ENCODE peak calls at places on chromosome 5, in seven cellular contexts. V is neuronal stem cell, X is IMR-90, F is H9, K is mesendoderm, Y is mesenchymal stem cell, W is trophoblast cell. L is an unnamed sample.

GRCh38 chr5:89878140-89878570 is 531.4 kb downstream of the CETN3 start:
- DNase-seq in V (no peak), X (peak), F (no peak), K (peak), Y (peak), W (peak), L (no peak)

GRCh38 chr5:94228791-94229190 is 389.6 kb downstream of the KIAA0825 start:
- DNase-seq in V (no peak), X (no peak), F (no peak), K (no peak), Y (no peak), W (peak), L (no peak)

GRCh38 chr5:110536120-110537115 is 190.1 kb downstream of the TMEM232 start:
- DNase-seq in V (no peak), X (no peak), F (peak), K (peak), Y (peak), W (no peak), L (peak)

GRCh38 chr5:38112930-38113329 is 145.4 kb upstream of the EGFLAM start:
- DNase-seq in V (no peak), X (no peak), F (no peak), K (no peak), Y (no peak), W (no peak), L (no peak)

GRCh38 chr5:76401801-76402250 is 1.3 kb upstream of the IQGAP2 start:
- DNase-seq in V (no peak), X (no peak), F (no peak), K (peak), Y (no peak), W (no peak), L (no peak)

GRCh38 chr5:75089137-75089536 is 36.8 kb upstream of the GCNT4 start:
- DNase-seq in V (no peak), X (no peak), F (no peak), K (peak), Y (no peak), W (no peak), L (no peak)

GRCh38 chr5:1536298-1537165 is 12.8 kb upstream of the LPCAT1 start:
- DNase-seq in V (no peak), X (peak), F (peak), K (no peak), Y (peak), W (peak), L (no peak)

GRCh38 chr5:170427672-170428236 is 38.6 kb upstream of the KCNMB1 start:
- DNase-seq in V (no peak), X (no peak), F (no peak), K (no peak), Y (peak), W (no peak), L (no peak)

GRCh38 chr5:90307386-90308181 is 102.0 kb downstream of the CETN3 start:
- DNase-seq in V (no peak), X (no peak), F (no peak), K (no peak), Y (no peak), W (no peak), L (no peak)

GRCh38 chr5:122940890-122941289 is 95.5 kb downstream of the SNX24 start:
- DNase-seq in V (no peak), X (no peak), F (no peak), K (no peak), Y (no peak), W (no peak), L (no peak)

GRCh38 chr5:98307811-98308210 is 465.7 kb upstream of the RGMB start:
- DNase-seq in V (no peak), X (peak), F (no peak), K (no peak), Y (peak), W (peak), L (no peak)

GRCh38 chr5:172364773-172365172 is 81.2 kb upstream of the UBTD2 start:
- DNase-seq in V (no peak), X (no peak), F (no peak), K (no peak), Y (no peak), W (no peak), L (no peak)

GRCh38 chr5:10856646-10857332 is 95.8 kb upstream of the DAP start:
- DNase-seq in V (peak), X (peak), F (peak), K (peak), Y (peak), W (peak), L (peak)

GRCh38 chr5:38666668-38667498 is 110.4 kb upstream of the LIFR start:
- DNase-seq in V (no peak), X (peak), F (peak), K (peak), Y (peak), W (peak), L (no peak)

GRCh38 chr5:84478603-84479002 is 93.9 kb upstream of the EDIL3 start:
- DNase-seq in V (no peak), X (peak), F (no peak), K (no peak), Y (no peak), W (no peak), L (no peak)

GRCh38 chr5:66744040-66744439 is 147.8 kb downstream of the MAST4 start:
- DNase-seq in V (no peak), X (peak), F (no peak), K (peak), Y (peak), W (peak), L (no peak)

GRCh38 chr5:88394531-88395185 is 126.0 kb upstream of the TMEM161B start:
- DNase-seq in V (no peak), X (no peak), F (no peak), K (peak), Y (no peak), W (no peak), L (no peak)

GRCh38 chr5:157719231-157719630 is 12.0 kb upstream of the THG1L start:
- DNase-seq in V (no peak), X (no peak), F (peak), K (peak), Y (no peak), W (no peak), L (no peak)

GRCh38 chr5:179261301-179262125 is 83.7 kb downstream of the ADAMTS2 start:
- DNase-seq in V (peak), X (peak), F (peak), K (peak), Y (peak), W (peak), L (peak)

GRCh38 chr5:35665066-35665465 is 47.4 kb downstream of the SPEF2 start:
- DNase-seq in V (no peak), X (no peak), F (no peak), K (no peak), Y (no peak), W (no peak), L (no peak)

GRCh38 chr5:5487961-5488360 is 65.5 kb downstream of the ICE1 start:
- DNase-seq in V (no peak), X (no peak), F (no peak), K (no peak), Y (no peak), W (no peak), L (no peak)
- H2AK5ac ChIP-seq in V (no peak), X (no peak), F (no peak), K (no peak), Y (no peak), W (no peak), L (no peak)

DNA sequence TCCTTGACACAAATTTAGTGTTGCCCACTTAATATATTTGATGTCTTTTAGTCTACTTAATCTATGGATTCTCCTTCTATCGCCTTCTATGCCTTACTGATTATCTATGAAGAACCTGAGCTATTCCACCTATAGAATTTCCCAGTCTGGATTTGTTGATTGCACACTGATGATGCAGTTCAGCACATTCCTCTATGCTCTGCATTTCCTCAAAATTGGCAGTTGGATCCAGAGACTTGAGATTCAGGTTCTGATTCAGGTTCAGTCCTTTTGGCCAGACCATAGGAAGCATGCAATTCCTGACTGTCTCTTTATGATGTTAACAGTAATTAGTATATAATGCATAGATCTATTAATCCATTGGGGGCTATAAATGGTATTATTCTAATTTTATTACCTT is 13.8 kb downstream of the SLC22A5 start:
- DNase-seq in V (no peak), X (no peak), F (no peak), K (no peak), Y (no peak), W (no peak), L (no peak)
- H2AK5ac ChIP-seq in V (no peak), X (no peak), F (no peak), K (no peak), Y (no peak), W (no peak), L (no peak)

GRCh38 chr5:126519637-126520592 is 75.1 kb downstream of the ALDH7A1 start:
- DNase-seq in V (no peak), X (peak), F (no peak), K (no peak), Y (peak), W (no peak), L (peak)
- H2AK5ac ChIP-seq in V (no peak), X (no peak), F (no peak), K (no peak), Y (no peak), W (no peak), L (no peak)

GRCh38 chr5:168568738-168569137 is 10.4 kb downstream of the PANK3 start:
- DNase-seq in V (no peak), X (no peak), F (no peak), K (no peak), Y (no peak), W (no peak), L (no peak)
- H2AK5ac ChIP-seq in V (no peak), X (no peak), F (no peak), K (no peak), Y (no peak), W (no peak), L (no peak)

DNA sequence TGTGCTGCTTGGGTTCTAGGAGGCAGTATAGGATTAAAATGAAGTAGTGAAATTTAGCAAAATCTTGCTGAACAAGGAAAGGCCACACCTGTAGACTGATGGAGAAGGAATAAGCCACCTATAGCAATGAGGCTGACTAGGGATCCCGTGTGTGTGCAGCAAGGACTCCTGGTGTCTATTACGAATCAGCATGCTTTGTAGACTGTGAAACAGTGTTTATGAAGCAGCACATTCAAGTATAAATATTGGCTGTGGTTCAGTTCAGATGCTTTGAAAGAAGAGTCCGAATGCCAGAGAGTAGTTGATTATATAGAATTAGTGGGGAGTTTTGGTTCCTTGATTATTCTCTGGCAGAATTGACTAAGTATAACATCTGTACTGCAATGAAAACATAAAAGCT is 41.8 kb downstream of the CAST start:
- DNase-seq in V (no peak), X (peak), F (no peak), K (no peak), Y (peak), W (no peak), L (no peak)
- H2AK5ac ChIP-seq in V (no peak), X (no peak), F (no peak), K (no peak), Y (no peak), W (no peak), L (no peak)

DNA sequence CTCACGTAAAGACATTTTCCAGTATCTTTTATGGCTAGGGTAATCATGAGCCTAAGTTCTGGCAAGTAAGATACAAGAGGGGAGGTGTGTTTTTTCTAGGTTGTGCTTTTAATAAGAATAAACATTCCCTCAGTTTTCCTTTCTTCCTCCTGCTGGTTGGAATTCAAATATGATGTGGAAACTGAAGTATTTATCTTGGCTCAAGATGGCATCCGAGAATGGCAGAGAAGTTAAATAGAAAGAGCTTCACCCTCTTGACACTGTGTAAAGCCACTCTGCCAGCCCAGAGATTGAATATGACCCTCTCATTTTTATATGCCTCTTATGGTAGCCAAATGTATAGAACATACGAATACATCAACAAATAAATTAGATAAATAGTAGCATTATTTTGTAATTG is 438.4 kb downstream of the ISL1 start:
- DNase-seq in V (no peak), X (no peak), F (no peak), K (no peak), Y (no peak), W (no peak), L (no peak)
- H2AK5ac ChIP-seq in V (no peak), X (no peak), F (no peak), K (no peak), Y (no peak), W (no peak), L (no peak)

GRCh38 chr5:81238460-81238859 is 5.3 kb downstream of the CKMT2 start:
- DNase-seq in V (no peak), X (no peak), F (no peak), K (no peak), Y (no peak), W (no peak), L (no peak)
- H2AK5ac ChIP-seq in V (no peak), X (no peak), F (no peak), K (no peak), Y (no peak), W (no peak), L (no peak)